ENCODE peak calls at places on chromosomes 12 and 14, in nine cellular contexts. I is upper lobe of right lung, O is esophagus squamous epithelium, V is BJ, F is astrocyte of the spinal cord, D is kidney epithelial cell, R is ovary, M is mesothelial cell of epicardium, C is adrenal gland. X is an unnamed sample.

GRCh38 chr12:54721312-54721711 is 73.1 kb upstream of the DCD start:
- DNase-seq in M (no peak), I (no peak), D (no peak), R (no peak), O (no peak), C (no peak), F (no peak), V (no peak), X (no peak)

GRCh38 chr12:26318661-26319068 is 123.3 kb downstream of the SSPN start:
- DNase-seq in M (no peak), D (peak; percentile 87), C (peak; percentile 65), I (peak; percentile 75), V (no peak), F (peak; percentile 78), R (peak; percentile 76), O (no peak), X (peak; percentile 57)

GRCh38 chr14:76546426-76547221 is 170.7 kb downstream of the ESRRB start:
- DNase-seq in I (no peak), C (no peak), F (no peak), R (no peak), M (peak; percentile 55), V (no peak), O (no peak), D (no peak), X (no peak)

GRCh38 chr12:77995436-77996167 is 164.9 kb downstream of the NAV3 start:
- DNase-seq in V (peak; percentile 32), O (no peak), R (no peak), D (peak; percentile 77), I (no peak), C (no peak), F (peak; percentile 91), M (no peak), X (peak; percentile 55)

GRCh38 chr12:55036326-55036725 is 16.6 kb downstream of the NEUROD4 start:
- DNase-seq in V (no peak), C (no peak), I (no peak), R (no peak), M (no peak), F (no peak), O (no peak), D (no peak), X (no peak)

GRCh38 chr12:57372233-57372632 is 58.6 kb downstream of the R3HDM2 start:
- DNase-seq in O (no peak), D (no peak), M (no peak), C (peak; percentile 17), V (no peak), R (peak; percentile 33), I (no peak), F (no peak), X (no peak)

GRCh38 chr12:2341871-2342270 is 289.1 kb downstream of the CACNA1C start:
- DNase-seq in F (peak; percentile 65), O (no peak), M (no peak), R (no peak), I (no peak), C (no peak), D (no peak), V (peak; percentile 62), X (no peak)

GRCh38 chr12:47838286-47838931 is 18.7 kb upstream of the HDAC7 start:
- DNase-seq in O (no peak), F (peak; percentile 35), D (no peak), M (no peak), V (no peak), C (peak; percentile 64), I (peak; percentile 51), R (no peak), X (no peak)

GRCh38 chr14:64958743-64959142 is 13.4 kb downstream of the RAB15 start:
- DNase-seq in I (peak; percentile 26), V (no peak), O (no peak), R (no peak), F (no peak), D (no peak), C (no peak), M (no peak), X (no peak)

GRCh38 chr14:56809262-56810215 is 740 bp downstream of the OTX2 start:
- DNase-seq in M (no peak), R (no peak), F (no peak), V (no peak), I (no peak), C (no peak), D (no peak), O (no peak), X (no peak)
- TF ChIP-seq CTCF in M (no peak), R (no peak), F (no peak), V (no peak), I (no peak), C (no peak), D (no peak), O (no peak), X (no peak)

GRCh38 chr12:115947696-115948062 is 329.8 kb downstream of the MED13L start:
- DNase-seq in F (no peak), D (no peak), M (no peak), V (no peak), C (no peak), I (no peak), O (no peak), R (no peak), X (no peak)

GRCh38 chr12:115944851-115945496 is 332.5 kb downstream of the MED13L start:
- DNase-seq in F (no peak), M (no peak), C (no peak), D (no peak), O (no peak), R (no peak), I (no peak), V (no peak), X (no peak)

GRCh38 chr12:115946092-115946491 is 331.4 kb downstream of the MED13L start:
- DNase-seq in D (no peak), F (no peak), O (no peak), I (no peak), M (no peak), C (no peak), V (no peak), R (no peak), X (no peak)

GRCh38 chr12:115949675-115950074 is 327.8 kb downstream of the MED13L start:
- DNase-seq in F (no peak), C (no peak), O (no peak), I (no peak), R (no peak), M (no peak), V (no peak), D (no peak), X (no peak)

DNA sequence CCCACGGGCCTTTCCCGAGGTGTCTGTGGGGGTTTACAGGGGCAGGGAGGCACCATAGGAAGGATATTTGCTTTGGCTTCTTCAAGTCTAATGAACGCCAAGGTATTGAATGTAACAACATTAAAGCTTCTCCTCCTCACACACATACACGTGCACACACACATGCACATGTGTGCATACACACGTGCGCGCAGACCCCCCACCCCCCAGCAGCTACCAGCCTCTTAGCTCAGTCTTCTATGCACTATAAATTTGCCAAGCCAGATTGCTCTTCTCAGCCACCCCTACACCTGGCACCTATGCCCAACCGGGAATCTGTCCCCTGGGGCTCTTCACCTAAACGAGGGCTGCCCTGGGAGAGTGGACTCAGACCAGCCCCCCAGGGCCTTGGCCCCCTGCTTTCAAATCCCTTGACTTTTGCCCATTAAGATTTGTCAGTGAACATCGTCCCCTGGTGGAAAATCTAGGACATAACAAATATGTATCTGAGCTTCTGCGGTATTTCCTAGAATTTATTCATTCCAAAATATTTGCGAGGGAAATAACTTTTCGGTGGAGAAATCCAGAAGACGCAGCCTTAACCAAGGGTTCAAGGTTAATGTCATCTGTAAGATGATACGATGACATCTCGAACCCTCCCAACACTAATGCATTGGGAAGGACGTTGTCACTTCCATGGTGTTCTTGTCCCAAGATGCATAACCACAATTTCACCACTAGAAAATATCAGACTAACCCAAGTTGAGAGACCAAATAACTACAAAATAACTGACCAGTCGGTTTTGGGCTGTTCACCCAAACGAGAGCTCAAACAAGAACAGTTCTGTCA is 330.4 kb downstream of the MED13L start:
- DNase-seq in C (no peak), M (no peak), I (no peak), V (no peak), D (no peak), R (no peak), F (no peak), O (no peak), X (no peak)
- TF ChIP-seq CTCF in C (no peak), M (peak; percentile 82), I (peak; percentile 36), V (peak; percentile 76), D (peak; percentile 35), R (no peak), F (peak; percentile 54), O (peak; percentile 22), X (peak; percentile 55)

GRCh38 chr14:59918824-59919581 is 941 bp upstream of the LRRC9 start:
- DNase-seq in C (peak; percentile 12), M (peak; percentile 40), R (peak; percentile 10), I (no peak), O (no peak), F (peak; percentile 55), D (no peak), V (no peak), X (no peak)

GRCh38 chr14:59920378-59920683 is 387 bp downstream of the LRRC9 start:
- DNase-seq in R (no peak), M (no peak), D (no peak), O (no peak), V (no peak), F (no peak), I (no peak), C (no peak), X (no peak)

DNA sequence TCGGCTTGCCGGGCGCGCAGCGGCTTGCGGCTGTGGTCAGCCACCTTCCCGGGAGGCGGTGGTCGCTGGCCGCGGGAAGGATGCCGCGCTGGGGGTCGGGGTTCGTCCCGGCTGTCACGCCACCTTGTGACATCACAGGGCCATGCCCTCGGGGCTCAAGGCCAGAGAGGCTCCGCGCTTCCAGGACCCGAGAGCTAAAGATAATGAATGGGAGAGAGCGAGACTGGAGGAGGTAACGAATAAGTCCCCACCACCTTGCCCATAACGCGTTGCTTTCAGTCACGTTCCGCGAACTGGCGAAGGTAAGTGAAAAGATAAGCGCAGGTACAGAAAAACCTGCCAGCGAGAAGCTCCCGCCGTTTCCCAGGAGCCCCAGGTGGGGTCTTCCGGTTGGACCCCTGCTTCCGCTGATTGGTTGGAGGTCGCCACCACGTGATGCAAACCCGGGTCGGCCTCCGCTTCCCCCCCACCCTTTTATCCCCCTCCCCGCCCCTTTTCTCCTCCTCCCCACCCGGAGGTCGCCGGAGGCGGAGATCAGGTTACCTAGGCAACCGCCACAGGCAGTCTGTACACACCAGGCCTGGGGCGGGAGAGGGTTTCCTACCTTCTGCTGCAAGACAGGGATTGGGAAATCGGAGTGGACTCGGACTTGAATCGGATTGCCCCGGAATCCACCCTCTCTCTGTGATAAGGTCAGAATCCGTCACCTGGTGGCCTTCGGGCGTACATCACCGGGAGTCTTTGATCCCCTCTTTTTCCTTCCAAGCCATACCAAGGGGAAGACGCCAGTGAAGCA is at the start of gene LRRC9:
- DNase-seq in V (no peak), O (no peak), F (peak; percentile 37), C (peak; percentile 39), D (no peak), R (peak; percentile 22), M (peak; percentile 81), I (peak; percentile 69), X (no peak)
- TF ChIP-seq CTCF in V (no peak), O (no peak), F (no peak), C (no peak), D (no peak), R (no peak), M (no peak), I (no peak), X (no peak)

DNA sequence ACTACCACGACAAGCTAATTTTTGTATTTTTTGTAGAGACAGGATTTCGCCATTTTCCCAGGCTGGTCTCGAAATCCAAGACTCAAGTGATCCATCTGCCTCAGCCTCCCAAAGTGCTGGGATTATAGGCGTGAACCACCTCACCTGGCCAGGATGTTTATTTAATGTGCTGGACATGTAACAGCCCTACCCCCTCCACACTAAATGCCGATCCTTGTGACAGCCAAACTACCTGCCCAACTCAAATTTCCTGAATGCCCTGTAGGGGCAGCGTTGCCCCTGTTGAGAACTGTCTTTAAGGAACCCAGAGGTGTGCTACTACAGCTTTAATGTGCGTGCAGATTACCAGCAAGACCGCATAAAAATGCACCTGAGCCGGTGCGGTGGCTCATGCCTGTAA is 48.1 kb downstream of the KCNK13 start:
- DNase-seq in R (no peak), F (no peak), I (no peak), V (no peak), C (no peak), D (no peak), O (no peak), M (no peak), X (no peak)
- TF ChIP-seq CTCF in R (no peak), F (peak; percentile 32), I (no peak), V (no peak), C (no peak), D (peak; percentile 11), O (no peak), M (peak; percentile 30), X (peak; percentile 20)

X was measured in GM06990.